ENCODE peak calls at places on chromosomes 5 and 9, in eight cellular contexts. R is AG09319; N is left colon; Q is A673; X is hippocampal formation; B is GM19239; C is central memory CD4-positive, alpha-beta T cell; V is GM06990. T is an unnamed sample.

GRCh38 chr9:10366171-10366779 is 246.5 kb downstream of the PTPRD start:
- DNase-seq in R (no peak), N (no peak), Q (peak; percentile 60), X (no peak), B (no peak), C (no peak), V (no peak), T (peak; percentile 59)

GRCh38 chr9:137492464-137493162 is 33.5 kb upstream of the NSMF start:
- DNase-seq in R (no peak), N (peak; percentile 59), Q (peak; percentile 63), X (no peak), B (no peak), C (no peak), V (peak; percentile 59), T (peak; percentile 15)

GRCh38 chr5:89228355-89228754 is 345.4 kb upstream of the MEF2C start:
- DNase-seq in R (no peak), N (no peak), Q (no peak), X (no peak), B (no peak), C (no peak), V (peak; percentile 50), T (no peak)

GRCh38 chr5:113380299-113381014 is 54.3 kb downstream of the TSSK1B start:
- DNase-seq in R (no peak), N (no peak), Q (no peak), X (no peak), B (no peak), C (no peak), V (no peak), T (no peak)

GRCh38 chr9:111178361-111179043 is 140.2 kb upstream of the LPAR1 start:
- DNase-seq in R (peak; percentile 91), N (no peak), Q (no peak), X (no peak), B (no peak), C (no peak), V (no peak), T (peak; percentile 61)

GRCh38 chr5:173868096-173868879 is 19.9 kb upstream of the CPEB4 start:
- DNase-seq in R (no peak), N (no peak), Q (no peak), X (no peak), B (no peak), C (no peak), V (no peak), T (peak; percentile 19)

GRCh38 chr9:84793251-84793650 is 123.7 kb downstream of the NTRK2 start:
- DNase-seq in R (no peak), N (no peak), Q (no peak), X (no peak), B (no peak), C (no peak), V (no peak), T (no peak)

GRCh38 chr9:121987312-121987711 is 105.8 kb downstream of the TTLL11 start:
- DNase-seq in R (no peak), N (no peak), Q (no peak), X (no peak), B (no peak), C (no peak), V (no peak), T (no peak)

GRCh38 chr5:133731951-133732350 is 119.6 kb upstream of the FSTL4 start:
- DNase-seq in R (no peak), N (no peak), Q (no peak), X (no peak), B (no peak), C (no peak), V (no peak), T (no peak)

GRCh38 chr9:110847661-110848060 is 179.1 kb downstream of the MUSK start:
- DNase-seq in R (no peak), N (no peak), Q (no peak), X (no peak), B (no peak), C (no peak), V (no peak), T (peak; percentile 9)

T was measured in MCF 10A.